ENCODE peak calls at places on chromosomes 11 and 22, in eight cellular contexts. One of them, this sample, is unnamed.

GRCh38 chr11:34086554-34087278 is 18.7 kb upstream of the NAT10 start:
- DNase-seq in cardiac muscle cell: no peak
- DNase-seq in EL: no peak
- DNase-seq in colonic mucosa: no peak
- DNase-seq in B cell: no peak
- DNase-seq in GM18507: no peak
- DNase-seq in SJSA1: no peak
- DNase-seq in HFFc6: peak; percentile 11
- DNase-seq in this sample: peak; percentile 28

GRCh38 chr22:19983701-19984100 is 32.9 kb downstream of the ARVCF start:
- DNase-seq in HFFc6: no peak
- DNase-seq in EL: peak; percentile 17
- DNase-seq in SJSA1: no peak
- DNase-seq in colonic mucosa: no peak
- DNase-seq in B cell: no peak
- DNase-seq in GM18507: no peak
- DNase-seq in cardiac muscle cell: no peak
- DNase-seq in this sample: no peak

GRCh38 chr22:29854432-29854831 is 16.4 kb upstream of the ASCC2 start:
- DNase-seq in GM18507: no peak
- DNase-seq in EL: no peak
- DNase-seq in colonic mucosa: no peak
- DNase-seq in SJSA1: no peak
- DNase-seq in B cell: no peak
- DNase-seq in cardiac muscle cell: no peak
- DNase-seq in HFFc6: no peak
- DNase-seq in this sample: no peak

GRCh38 chr22:19982991-19983578 is 33.5 kb downstream of the ARVCF start:
- DNase-seq in colonic mucosa: no peak
- DNase-seq in GM18507: no peak
- DNase-seq in B cell: no peak
- DNase-seq in HFFc6: no peak
- DNase-seq in cardiac muscle cell: no peak
- DNase-seq in EL: no peak
- DNase-seq in SJSA1: no peak
- DNase-seq in this sample: no peak

GRCh38 chr11:70108250-70108649 is 30.1 kb downstream of the ANO1 start:
- DNase-seq in B cell: no peak
- DNase-seq in EL: peak; percentile 47
- DNase-seq in cardiac muscle cell: no peak
- DNase-seq in SJSA1: no peak
- DNase-seq in colonic mucosa: no peak
- DNase-seq in GM18507: no peak
- DNase-seq in HFFc6: peak; percentile 33
- DNase-seq in this sample: peak; percentile 76

GRCh38 chr11:15186146-15186545 is 71.4 kb downstream of the INSC start:
- DNase-seq in EL: no peak
- DNase-seq in colonic mucosa: no peak
- DNase-seq in B cell: no peak
- DNase-seq in HFFc6: no peak
- DNase-seq in cardiac muscle cell: no peak
- DNase-seq in GM18507: no peak
- DNase-seq in SJSA1: no peak
- DNase-seq in this sample: no peak

GRCh38 chr11:30041171-30041570 is 24.3 kb upstream of the KCNA4 start:
- DNase-seq in colonic mucosa: no peak
- DNase-seq in HFFc6: no peak
- DNase-seq in cardiac muscle cell: no peak
- DNase-seq in GM18507: no peak
- DNase-seq in B cell: no peak
- DNase-seq in SJSA1: no peak
- DNase-seq in EL: no peak
- DNase-seq in this sample: no peak

GRCh38 chr22:20243545-20244249 is 24.4 kb downstream of the RTN4R start:
- DNase-seq in B cell: no peak
- DNase-seq in SJSA1: peak; percentile 7
- DNase-seq in colonic mucosa: peak; percentile 64
- DNase-seq in GM18507: no peak
- DNase-seq in EL: peak; percentile 70
- DNase-seq in HFFc6: peak; percentile 57
- DNase-seq in cardiac muscle cell: peak; percentile 92
- DNase-seq in this sample: peak; percentile 73

GRCh38 chr11:14346303-14346702 is 12.7 kb downstream of the RRAS2 start:
- DNase-seq in SJSA1: no peak
- DNase-seq in GM18507: no peak
- DNase-seq in HFFc6: no peak
- DNase-seq in cardiac muscle cell: no peak
- DNase-seq in colonic mucosa: no peak
- DNase-seq in EL: no peak
- DNase-seq in B cell: no peak
- DNase-seq in this sample: no peak

GRCh38 chr11:106447631-106448191 is 370.2 kb downstream of the AASDHPPT start:
- DNase-seq in B cell: no peak
- DNase-seq in colonic mucosa: no peak
- DNase-seq in GM18507: no peak
- DNase-seq in HFFc6: peak; percentile 14
- DNase-seq in cardiac muscle cell: no peak
- DNase-seq in EL: no peak
- DNase-seq in SJSA1: no peak
- DNase-seq in this sample: no peak

GRCh38 chr11:42972741-42973140 is 339.1 kb upstream of the API5 start:
- DNase-seq in B cell: no peak
- DNase-seq in EL: no peak
- DNase-seq in colonic mucosa: no peak
- DNase-seq in GM18507: no peak
- DNase-seq in SJSA1: no peak
- DNase-seq in cardiac muscle cell: no peak
- DNase-seq in HFFc6: no peak
- DNase-seq in this sample: no peak

GRCh38 chr11:83978942-83979341 is 692.8 kb upstream of the CCDC90B start:
- DNase-seq in B cell: no peak
- DNase-seq in SJSA1: no peak
- DNase-seq in cardiac muscle cell: no peak
- DNase-seq in HFFc6: no peak
- DNase-seq in GM18507: no peak
- DNase-seq in EL: no peak
- DNase-seq in colonic mucosa: no peak
- DNase-seq in this sample: no peak

GRCh38 chr11:46640034-46640788 is 22.9 kb downstream of the ATG13 start:
- DNase-seq in cardiac muscle cell: no peak
- DNase-seq in GM18507: no peak
- DNase-seq in EL: no peak
- DNase-seq in B cell: no peak
- DNase-seq in HFFc6: no peak
- DNase-seq in colonic mucosa: no peak
- DNase-seq in SJSA1: no peak
- DNase-seq in this sample: no peak

GRCh38 chr22:25736378-25737011 is 5.5 kb upstream of the MYO18B start:
- DNase-seq in colonic mucosa: no peak
- DNase-seq in EL: no peak
- DNase-seq in SJSA1: no peak
- DNase-seq in HFFc6: no peak
- DNase-seq in cardiac muscle cell: no peak
- DNase-seq in GM18507: no peak
- DNase-seq in B cell: no peak
- DNase-seq in this sample: no peak

GRCh38 chr11:57681168-57681567 is 13.3 kb downstream of the ZDHHC5 start:
- DNase-seq in colonic mucosa: no peak
- DNase-seq in EL: no peak
- DNase-seq in cardiac muscle cell: no peak
- DNase-seq in HFFc6: no peak
- DNase-seq in B cell: no peak
- DNase-seq in SJSA1: no peak
- DNase-seq in GM18507: no peak
- DNase-seq in this sample: no peak

GRCh38 chr11:8989411-8989810 is 14.4 kb downstream of the NRIP3 start:
- DNase-seq in B cell: no peak
- DNase-seq in SJSA1: no peak
- DNase-seq in HFFc6: peak; percentile 32
- DNase-seq in colonic mucosa: no peak
- DNase-seq in GM18507: no peak
- DNase-seq in cardiac muscle cell: no peak
- DNase-seq in EL: peak; percentile 67
- DNase-seq in this sample: peak; percentile 52

GRCh38 chr11:7490054-7490453 is 4.7 kb downstream of the OLFML1 start:
- DNase-seq in EL: peak; percentile 91
- DNase-seq in SJSA1: peak; percentile 20
- DNase-seq in GM18507: no peak
- DNase-seq in HFFc6: peak; percentile 32
- DNase-seq in cardiac muscle cell: no peak
- DNase-seq in colonic mucosa: no peak
- DNase-seq in B cell: no peak
- DNase-seq in this sample: peak; percentile 2

GRCh38 chr11:74307409-74307808 is 4.0 kb downstream of the P4HA3 start:
- DNase-seq in B cell: no peak
- DNase-seq in SJSA1: no peak
- DNase-seq in EL: no peak
- DNase-seq in colonic mucosa: no peak
- DNase-seq in GM18507: no peak
- DNase-seq in cardiac muscle cell: peak; percentile 9
- DNase-seq in HFFc6: no peak
- DNase-seq in this sample: peak; percentile 79

GRCh38 chr22:44311855-44312170 is 938 bp downstream of the SHISAL1 start:
- DNase-seq in B cell: no peak
- DNase-seq in colonic mucosa: no peak
- DNase-seq in EL: peak; percentile 54
- DNase-seq in HFFc6: peak; percentile 61
- DNase-seq in GM18507: no peak
- DNase-seq in cardiac muscle cell: no peak
- DNase-seq in SJSA1: peak; percentile 58
- DNase-seq in this sample: peak; percentile 75

GRCh38 chr11:1761857-1762536 is 1.7 kb downstream of the CTSD start:
- DNase-seq in EL: no peak
- DNase-seq in GM18507: no peak
- DNase-seq in B cell: no peak
- DNase-seq in HFFc6: no peak
- DNase-seq in cardiac muscle cell: no peak
- DNase-seq in SJSA1: no peak
- DNase-seq in colonic mucosa: no peak
- DNase-seq in this sample: no peak

GRCh38 chr11:115503083-115503885 is 931 bp downstream of the CADM1 start:
- DNase-seq in HFFc6: no peak
- DNase-seq in cardiac muscle cell: peak; percentile 86
- DNase-seq in SJSA1: peak; percentile 19
- DNase-seq in GM18507: no peak
- DNase-seq in EL: peak; percentile 25
- DNase-seq in B cell: no peak
- DNase-seq in colonic mucosa: peak; percentile 67
- DNase-seq in this sample: peak; percentile 54

GRCh38 chr11:109785714-109786113 is 307.5 kb upstream of the ZC3H12C start:
- DNase-seq in cardiac muscle cell: no peak
- DNase-seq in GM18507: no peak
- DNase-seq in colonic mucosa: no peak
- DNase-seq in B cell: no peak
- DNase-seq in SJSA1: peak; percentile 4
- DNase-seq in EL: peak; percentile 46
- DNase-seq in HFFc6: no peak
- DNase-seq in this sample: peak; percentile 78

GRCh38 chr11:74008373-74009229 is at the start of gene UCP3:
- DNase-seq in EL: no peak
- DNase-seq in cardiac muscle cell: peak; percentile 35
- DNase-seq in GM18507: no peak
- DNase-seq in HFFc6: no peak
- DNase-seq in B cell: no peak
- DNase-seq in colonic mucosa: no peak
- DNase-seq in SJSA1: no peak
- DNase-seq in this sample: no peak

GRCh38 chr22:29951675-29952413 is 68.9 kb downstream of the MTMR3 start:
- DNase-seq in cardiac muscle cell: no peak
- DNase-seq in B cell: no peak
- DNase-seq in EL: no peak
- DNase-seq in SJSA1: no peak
- DNase-seq in colonic mucosa: no peak
- DNase-seq in HFFc6: no peak
- DNase-seq in GM18507: no peak
- DNase-seq in this sample: no peak

GRCh38 chr11:107830915-107831540 is 27.6 kb downstream of the SLC35F2 start:
- DNase-seq in colonic mucosa: no peak
- DNase-seq in GM18507: no peak
- DNase-seq in B cell: no peak
- DNase-seq in cardiac muscle cell: no peak
- DNase-seq in HFFc6: no peak
- DNase-seq in EL: no peak
- DNase-seq in SJSA1: no peak
- DNase-seq in this sample: no peak

GRCh38 chr11:131760191-131760951 is 390.0 kb downstream of the NTM start:
- DNase-seq in B cell: no peak
- DNase-seq in colonic mucosa: no peak
- DNase-seq in HFFc6: peak; percentile 35
- DNase-seq in SJSA1: peak; percentile 57
- DNase-seq in GM18507: no peak
- DNase-seq in EL: peak; percentile 85
- DNase-seq in cardiac muscle cell: no peak
- DNase-seq in this sample: peak; percentile 84

GRCh38 chr11:27485930-27486773 is 13.6 kb upstream of the LGR4 start:
- DNase-seq in HFFc6: peak; percentile 72
- DNase-seq in cardiac muscle cell: peak; percentile 64
- DNase-seq in SJSA1: peak; percentile 59
- DNase-seq in GM18507: no peak
- DNase-seq in colonic mucosa: peak; percentile 74
- DNase-seq in EL: peak; percentile 69
- DNase-seq in B cell: peak; percentile 47
- DNase-seq in this sample: peak; percentile 31

GRCh38 chr11:76415073-76415472 is 29.7 kb upstream of the EMSY start:
- DNase-seq in HFFc6: no peak
- DNase-seq in B cell: no peak
- DNase-seq in cardiac muscle cell: no peak
- DNase-seq in SJSA1: no peak
- DNase-seq in EL: no peak
- DNase-seq in colonic mucosa: no peak
- DNase-seq in GM18507: no peak
- DNase-seq in this sample: no peak

GRCh38 chr22:42680648-42681047 is 31.5 kb upstream of the CYB5R3 start:
- DNase-seq in colonic mucosa: no peak
- DNase-seq in SJSA1: peak; percentile 91
- DNase-seq in GM18507: no peak
- DNase-seq in B cell: no peak
- DNase-seq in HFFc6: peak; percentile 89
- DNase-seq in EL: peak; percentile 98
- DNase-seq in cardiac muscle cell: no peak
- DNase-seq in this sample: peak; percentile 92

GRCh38 chr11:123191939-123192338 is 3.1 kb downstream of the CLMP start:
- DNase-seq in cardiac muscle cell: no peak
- DNase-seq in EL: no peak
- DNase-seq in B cell: no peak
- DNase-seq in HFFc6: no peak
- DNase-seq in SJSA1: no peak
- DNase-seq in GM18507: no peak
- DNase-seq in colonic mucosa: no peak
- DNase-seq in this sample: no peak

GRCh38 chr22:25630446-25630845 is 66.0 kb downstream of the GRK3 start:
- DNase-seq in B cell: no peak
- DNase-seq in SJSA1: no peak
- DNase-seq in HFFc6: no peak
- DNase-seq in cardiac muscle cell: no peak
- DNase-seq in GM18507: no peak
- DNase-seq in colonic mucosa: no peak
- DNase-seq in EL: peak; percentile 23
- DNase-seq in this sample: peak; percentile 62

GRCh38 chr11:72962084-72962483 is 147.9 kb downstream of the ATG16L2 start:
- DNase-seq in HFFc6: no peak
- DNase-seq in SJSA1: no peak
- DNase-seq in EL: peak; percentile 45
- DNase-seq in cardiac muscle cell: no peak
- DNase-seq in GM18507: no peak
- DNase-seq in colonic mucosa: no peak
- DNase-seq in B cell: no peak
- DNase-seq in this sample: peak; percentile 20

GRCh38 chr11:60084866-60085265 is 3.6 kb upstream of the MS4A2 start:
- DNase-seq in cardiac muscle cell: no peak
- DNase-seq in GM18507: no peak
- DNase-seq in HFFc6: no peak
- DNase-seq in EL: no peak
- DNase-seq in B cell: no peak
- DNase-seq in SJSA1: no peak
- DNase-seq in colonic mucosa: no peak
- DNase-seq in this sample: no peak

GRCh38 chr11:132992838-132993680 is 539.2 kb downstream of the OPCML start:
- DNase-seq in HFFc6: peak; percentile 20
- DNase-seq in cardiac muscle cell: no peak
- DNase-seq in GM18507: no peak
- DNase-seq in SJSA1: no peak
- DNase-seq in EL: peak; percentile 13
- DNase-seq in colonic mucosa: no peak
- DNase-seq in B cell: no peak
- DNase-seq in this sample: peak; percentile 40

This sample was measured in astrocyte.